ENCODE peak calls at places on chromosomes 12 and 14, in six cellular contexts. E, Y, B, T, P and R are unnamed samples.
A peak's percentile ranks its signal among the peaks of the same experiment; 100 is the strongest.

GRCh38 chr14:72638021-72638420 is 255.9 kb downstream of the DPF3 start:
- DNase-seq in B (no peak), E (no peak), T (no peak), P (peak; percentile 13), Y (peak; percentile 45), R (no peak)

GRCh38 chr12:70535896-70536374 is 101.3 kb downstream of the PTPRB start:
- DNase-seq in Y (no peak), B (no peak), P (peak; percentile 44), E (no peak), T (no peak), R (peak; percentile 66)

GRCh38 chr12:68106160-68106559 is 53.4 kb downstream of the IFNG start:
- DNase-seq in Y (peak; percentile 7), T (no peak), B (no peak), E (no peak), P (peak; percentile 61), R (no peak)

GRCh38 chr12:77925536-77926108 is 94.9 kb downstream of the NAV3 start:
- DNase-seq in E (peak; percentile 39), T (peak; percentile 93), P (peak; percentile 95), B (peak; percentile 75), Y (peak; percentile 86), R (peak; percentile 68)

GRCh38 chr14:105863296-105864108 is 337.1 kb downstream of the TMEM121 start:
- DNase-seq in Y (no peak), B (peak; percentile 54), P (no peak), E (peak; percentile 31), T (no peak), R (no peak)

GRCh38 chr14:90523544-90523943 is 126.7 kb downstream of the CALM1 start:
- DNase-seq in E (no peak), Y (peak; percentile 15), B (no peak), P (no peak), T (no peak), R (no peak)

GRCh38 chr12:90102957-90103652 is 394.5 kb upstream of the ATP2B1 start:
- DNase-seq in E (peak; percentile 4), T (peak; percentile 40), Y (peak; percentile 16), B (no peak), P (peak; percentile 61), R (peak; percentile 51)

GRCh38 chr12:24931666-24932405 is 17.1 kb downstream of the BCAT1 start:
- DNase-seq in B (no peak), E (no peak), P (no peak), Y (no peak), T (no peak), R (no peak)

GRCh38 chr12:71636704-71637115 is 26.9 kb downstream of the ZFC3H1 start:
- DNase-seq in B (no peak), Y (peak; percentile 32), P (peak; percentile 64), T (peak; percentile 70), E (peak; percentile 57), R (peak; percentile 61)

GRCh38 chr12:7175493-7175892 is 14.0 kb upstream of the PEX5 start:
- DNase-seq in E (no peak), Y (no peak), P (no peak), B (no peak), T (no peak), R (no peak)

GRCh38 chr14:89792489-89793366 is 161.8 kb downstream of the EFCAB11 start:
- DNase-seq in T (peak; percentile 17), Y (no peak), P (no peak), E (no peak), B (no peak), R (no peak)

GRCh38 chr12:109449845-109450532 is 27.1 kb downstream of the KCTD10 start:
- DNase-seq in P (no peak), T (no peak), B (no peak), E (peak; percentile 78), Y (no peak), R (no peak)

GRCh38 chr14:52961060-52961639 is 10.3 kb upstream of the FERMT2 start:
- DNase-seq in T (no peak), B (peak; percentile 66), P (peak; percentile 71), Y (peak; percentile 30), E (peak; percentile 71), R (peak; percentile 44)

GRCh38 chr14:102693006-102693755 is 84.1 kb upstream of the TRAF3 start:
- DNase-seq in B (no peak), T (no peak), P (peak; percentile 22), E (peak; percentile 50), Y (no peak), R (no peak)

GRCh38 chr14:94423465-94424056 is 29.0 kb downstream of the SERPINA11 start:
- DNase-seq in P (peak; percentile 77), B (peak; percentile 73), Y (peak; percentile 24), T (peak; percentile 39), E (peak; percentile 62), R (peak; percentile 77)

GRCh38 chr12:119229205-119229604 is 50.5 kb downstream of the HSPB8 start:
- DNase-seq in T (no peak), Y (no peak), B (no peak), P (no peak), E (no peak), R (no peak)

GRCh38 chr14:99564903-99565259 is 39.1 kb downstream of the CCDC85C start:
- DNase-seq in P (no peak), Y (no peak), E (no peak), T (no peak), B (no peak), R (no peak)

GRCh38 chr12:6434205-6435180 is 10.3 kb upstream of the CD27 start:
- DNase-seq in P (no peak), E (peak; percentile 32), Y (no peak), T (no peak), B (peak; percentile 35), R (no peak)

GRCh38 chr14:71532790-71533189 is 399.4 kb upstream of the RGS6 start:
- DNase-seq in Y (no peak), B (no peak), T (no peak), P (no peak), E (no peak), R (no peak)

GRCh38 chr12:48340891-48341290 is 9.8 kb downstream of the ZNF641 start:
- DNase-seq in Y (no peak), E (no peak), P (no peak), B (no peak), T (no peak), R (no peak)

GRCh38 chr12:93060666-93061413 is 131.7 kb upstream of the EEA1 start:
- DNase-seq in B (no peak), T (peak; percentile 39), E (peak; percentile 25), P (no peak), Y (peak; percentile 23), R (no peak)

GRCh38 chr12:125949471-125949870 is 884.2 kb downstream of the AACS start:
- DNase-seq in B (no peak), Y (no peak), T (no peak), E (no peak), P (no peak), R (no peak)

GRCh38 chr14:96574633-96575191 is 72.5 kb downstream of the PAPOLA start:
- DNase-seq in Y (no peak), E (no peak), T (peak; percentile 48), B (no peak), P (no peak), R (no peak)

GRCh38 chr14:91008759-91009409 is 51.6 kb downstream of the RPS6KA5 start:
- DNase-seq in B (no peak), T (no peak), P (no peak), Y (no peak), E (no peak), R (peak; percentile 37)

GRCh38 chr12:109810954-109811623 is 22.1 kb downstream of the TRPV4 start:
- DNase-seq in E (no peak), P (no peak), B (no peak), Y (no peak), T (no peak), R (no peak)

GRCh38 chr14:63928744-63929174 is 76.0 kb downstream of the SYNE2 start:
- DNase-seq in E (no peak), Y (no peak), P (no peak), T (no peak), B (no peak), R (no peak)

GRCh38 chr12:26740991-26741390 is 92.0 kb downstream of the ITPR2 start:
- DNase-seq in T (no peak), E (no peak), P (no peak), B (no peak), Y (no peak), R (no peak)

GRCh38 chr14:33986804-33987203 is 35.9 kb upstream of the EGLN3 start:
- DNase-seq in E (peak; percentile 39), B (no peak), P (peak; percentile 66), T (peak; percentile 50), Y (peak; percentile 55), R (no peak)

GRCh38 chr12:107759410-107759809 is 1.5 kb downstream of the PRDM4 start:
- DNase-seq in T (peak; percentile 61), P (peak; percentile 87), B (no peak), E (no peak), Y (peak; percentile 46), R (peak; percentile 95)

GRCh38 chr12:23555180-23555784 is 394.2 kb downstream of the SOX5 start:
- DNase-seq in P (no peak), B (no peak), E (no peak), T (no peak), Y (no peak), R (no peak)

GRCh38 chr12:121423682-121424631 is 24.0 kb downstream of the RNF34 start:
- DNase-seq in B (no peak), P (no peak), Y (no peak), T (no peak), E (no peak), R (no peak)